ENCODE peak calls at places on chromosomes 5 and 9, in four cellular contexts. H is activated B cell treated with CpG ODN at 0.5 μM for 24 hours; K is activated CD8-positive, alpha-beta T cell treated with anti-CD3 and anti-CD28 coated beads for 36 hours; S is left ventricle myocardium inferior. G is an unnamed sample.
A peak's percentile ranks its signal among the peaks of the same experiment; 100 is the strongest.

GRCh38 chr9:77016111-77016525 is 3.3 kb upstream of the FOXB2 start:
- DNase-seq in H (no peak), K (no peak), S (no peak), G (no peak)

GRCh38 chr5:41193462-41194166 is 19.7 kb downstream of the C6 start:
- DNase-seq in H (no peak), K (no peak), S (peak; percentile 99), G (no peak)

GRCh38 chr9:96491880-96492525 is 42.0 kb downstream of the HABP4 start:
- DNase-seq in H (no peak), K (no peak), S (no peak), G (no peak)

GRCh38 chr9:123743737-123744136 is 186.2 kb downstream of the DENND1A start:
- DNase-seq in H (no peak), K (no peak), S (no peak), G (no peak)

GRCh38 chr5:134051305-134051704 is 46.5 kb upstream of the VDAC1 start:
- DNase-seq in H (no peak), K (peak; percentile 31), S (no peak), G (no peak)

GRCh38 chr5:170493028-170493820 is 10.6 kb upstream of the KCNIP1 start:
- DNase-seq in H (no peak), K (no peak), S (no peak), G (no peak)

GRCh38 chr9:104872959-104873850 is 54.8 kb downstream of the ABCA1 start:
- DNase-seq in H (no peak), K (no peak), S (peak; percentile 26), G (no peak)

GRCh38 chr9:21796768-21797167 is 5.7 kb upstream of the MTAP start:
- DNase-seq in H (no peak), K (no peak), S (no peak), G (no peak)

GRCh38 chr9:72929542-72929941 is 23.3 kb downstream of the ALDH1A1 start:
- DNase-seq in H (no peak), K (no peak), S (no peak), G (no peak)

GRCh38 chr9:95506438-95506691 is 10.4 kb downstream of the PTCH1 start:
- DNase-seq in H (no peak), K (peak; percentile 45), S (peak; percentile 49), G (no peak)

GRCh38 chr9:94945191-94946144 is 219.0 kb downstream of the AOPEP start:
- DNase-seq in H (no peak), K (no peak), S (peak; percentile 51), G (no peak)

GRCh38 chr9:967851-968641 is 8.4 kb upstream of the DMRT3 start:
- DNase-seq in H (no peak), K (no peak), S (no peak), G (no peak)

GRCh38 chr5:61966991-61967390 is 339.0 kb upstream of the KIF2A start:
- DNase-seq in H (no peak), K (no peak), S (no peak), G (no peak)

GRCh38 chr5:8842906-8843590 is 702.8 kb downstream of the SEMA5A start:
- DNase-seq in H (no peak), K (no peak), S (no peak), G (no peak)

GRCh38 chr9:11038366-11038765 is 425.6 kb upstream of the PTPRD start:
- DNase-seq in H (no peak), K (no peak), S (no peak), G (no peak)

GRCh38 chr5:5564884-5565283 is 142.4 kb downstream of the ICE1 start:
- DNase-seq in H (no peak), K (no peak), S (no peak), G (no peak)

GRCh38 chr5:83927140-83927733 is 206.6 kb upstream of the HAPLN1 start:
- DNase-seq in H (no peak), K (peak; percentile 44), S (peak; percentile 24), G (peak; percentile 81)

GRCh38 chr9:69030851-69031645 is 4.5 kb upstream of the FXN start:
- DNase-seq in H (no peak), K (no peak), S (no peak), G (no peak)

GRCh38 chr5:32443541-32444190 is 874 bp downstream of the ZFR start:
- DNase-seq in H (no peak), K (peak; percentile 54), S (peak; percentile 38), G (peak; percentile 74)

GRCh38 chr5:144304683-144305082 is 134.0 kb downstream of the KCTD16 start:
- DNase-seq in H (no peak), K (no peak), S (no peak), G (no peak)
- TF ChIP-seq CTCF in H (no peak), K (no peak), S (no peak), G (no peak)

DNA sequence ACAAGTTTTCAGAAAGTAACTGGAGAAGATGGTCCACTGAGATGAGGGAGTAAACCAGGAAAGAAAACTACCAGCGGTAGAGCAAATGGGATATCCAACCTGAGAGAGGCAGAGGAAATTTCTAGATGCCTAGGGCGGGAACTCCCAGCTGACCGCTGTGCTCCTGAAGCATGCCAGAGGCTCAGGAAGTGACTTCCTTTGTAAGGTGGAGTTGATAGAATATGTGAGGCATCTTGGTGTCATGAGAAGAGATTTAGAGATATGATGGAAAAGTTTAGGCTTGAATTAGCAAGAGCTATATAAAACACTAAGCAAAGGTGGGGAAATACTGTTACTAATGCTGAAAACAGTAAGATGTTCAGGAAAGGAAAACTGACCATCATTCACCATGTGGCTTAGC is 124.1 kb downstream of the C9orf152 start:
- DNase-seq in H (no peak), K (no peak), S (no peak), G (no peak)
- TF ChIP-seq CTCF in H (no peak), K (no peak), S (no peak), G (no peak)

GRCh38 chr9:122350577-122351355 is 20.1 kb upstream of the PTGS1 start:
- DNase-seq in H (peak; percentile 75), K (peak; percentile 82), S (peak; percentile 77), G (peak; percentile 90)

GRCh38 chr9:122354536-122355199 is 16.2 kb upstream of the PTGS1 start:
- DNase-seq in H (no peak), K (no peak), S (no peak), G (no peak)

GRCh38 chr9:122355336-122355875 is 15.4 kb upstream of the PTGS1 start:
- DNase-seq in H (no peak), K (no peak), S (no peak), G (no peak)

GRCh38 chr9:122360891-122361290 is 9.9 kb upstream of the PTGS1 start:
- DNase-seq in H (no peak), K (peak; percentile 48), S (no peak), G (no peak)

GRCh38 chr9:122356627-122357026 is 14.2 kb upstream of the PTGS1 start:
- DNase-seq in H (no peak), K (no peak), S (no peak), G (no peak)
- TF ChIP-seq CTCF in H (no peak), K (peak; percentile 19), S (no peak), G (peak; percentile 59)

GRCh38 chr9:111037744-111038335 is 430 bp downstream of the LPAR1 start:
- DNase-seq in H (no peak), K (no peak), S (peak; percentile 21), G (peak; percentile 76)
- TF ChIP-seq CTCF in H (no peak), K (no peak), S (no peak), G (peak; percentile 67)

GRCh38 chr5:10219068-10219467 is 30.6 kb downstream of the ATPSCKMT start:
- DNase-seq in H (no peak), K (no peak), S (no peak), G (no peak)

GRCh38 chr5:10218658-10219057 is 31.0 kb downstream of the ATPSCKMT start:
- DNase-seq in H (no peak), K (no peak), S (no peak), G (no peak)

GRCh38 chr5:10222326-10222725 is 27.4 kb downstream of the ATPSCKMT start:
- DNase-seq in H (no peak), K (no peak), S (no peak), G (no peak)

GRCh38 chr5:10216107-10216506 is 33.6 kb downstream of the ATPSCKMT start:
- DNase-seq in H (no peak), K (no peak), S (no peak), G (no peak)

DNA sequence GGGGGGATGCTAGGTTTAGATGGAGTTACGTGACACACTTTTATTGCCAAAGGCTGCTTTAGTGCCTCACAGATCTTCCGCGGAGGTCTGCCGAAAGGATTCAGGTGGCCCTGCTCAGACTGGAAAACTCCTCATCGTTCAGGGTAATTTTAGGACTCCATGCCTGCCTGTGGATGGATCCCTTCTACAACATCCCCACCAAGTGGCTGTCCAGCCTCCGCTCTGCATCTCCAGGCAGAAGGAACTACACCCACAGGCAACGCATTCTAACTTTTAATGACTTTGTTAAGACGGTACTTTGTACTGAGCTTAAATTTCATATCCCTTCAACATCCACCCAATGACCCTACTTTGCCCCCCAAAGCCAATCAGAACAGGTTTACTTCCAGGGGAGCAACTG is 29.4 kb downstream of the ATPSCKMT start:
- DNase-seq in H (no peak), K (no peak), S (no peak), G (no peak)
- TF ChIP-seq CTCF in H (no peak), K (no peak), S (peak; percentile 15), G (peak; percentile 29)

GRCh38 chr9:87109182-87109581 is 161.9 kb upstream of the GAS1 start:
- DNase-seq in H (no peak), K (no peak), S (no peak), G (no peak)

GRCh38 chr9:87111010-87111409 is 163.7 kb upstream of the GAS1 start:
- DNase-seq in H (no peak), K (no peak), S (no peak), G (no peak)

GRCh38 chr9:87109851-87110250 is 162.5 kb upstream of the GAS1 start:
- DNase-seq in H (no peak), K (no peak), S (no peak), G (no peak)

GRCh38 chr9:87108639-87109038 is 161.3 kb upstream of the GAS1 start:
- DNase-seq in H (no peak), K (no peak), S (no peak), G (no peak)

DNA sequence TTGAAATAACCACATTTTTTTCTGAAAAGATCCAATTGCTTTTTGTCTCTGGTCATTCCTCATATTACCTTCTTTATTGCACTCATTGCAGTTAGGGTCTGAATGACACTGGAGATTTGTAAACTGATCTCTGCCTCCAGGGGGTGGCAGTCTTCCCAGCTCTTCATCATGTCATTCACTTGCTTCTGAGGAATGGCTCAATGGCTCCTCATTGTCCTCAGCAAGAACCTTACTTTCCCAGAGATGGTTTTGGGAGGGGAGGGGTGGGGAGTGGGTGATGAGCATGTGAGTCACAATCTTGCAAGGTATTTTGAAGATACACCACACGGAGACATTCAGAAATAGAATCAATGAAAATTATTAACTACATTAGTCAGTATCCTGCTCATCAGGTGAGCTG is 159.8 kb upstream of the GAS1 start:
- DNase-seq in H (no peak), K (no peak), S (no peak), G (no peak)
- TF ChIP-seq CTCF in H (no peak), K (no peak), S (no peak), G (no peak)

DNA sequence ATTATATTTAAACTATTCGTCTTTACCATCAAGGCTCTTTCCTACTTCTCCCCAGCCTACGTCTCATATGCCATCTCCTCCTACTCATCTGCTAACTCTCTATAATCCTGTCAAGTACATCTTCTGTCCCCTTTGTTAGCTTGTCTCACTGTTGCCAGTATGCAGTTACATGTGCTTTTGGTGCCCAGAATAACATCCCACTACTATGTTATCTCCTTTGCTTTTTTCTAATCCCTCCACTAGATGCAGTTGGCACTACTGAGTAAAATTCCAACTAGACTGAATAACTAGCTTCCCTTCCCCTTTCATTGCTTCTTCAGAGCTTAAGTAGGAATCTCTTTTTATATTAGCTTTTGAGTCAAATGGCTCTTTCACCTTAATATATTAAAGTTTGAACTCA is 3.0 kb upstream of the ARRDC3 start:
- DNase-seq in H (no peak), K (no peak), S (no peak), G (no peak)
- TF ChIP-seq CTCF in H (no peak), K (no peak), S (no peak), G (no peak)

GRCh38 chr9:107246259-107247254 is 36.5 kb upstream of the RAD23B start:
- DNase-seq in H (no peak), K (peak; percentile 33), S (no peak), G (no peak)
- TF ChIP-seq CTCF in H (no peak), K (no peak), S (no peak), G (no peak)